ENCODE peak calls at places on chromosomes 16 and 17, in four cellular contexts. One of them, this sample, is unnamed.

GRCh38 chr17:61284174-61284573 is 115.5 kb upstream of the TBX2 start:
- DNase-seq in HepG2: no peak
- DNase-seq in A549: no peak
- DNase-seq in WTC11: no peak
- DNase-seq in this sample: no peak

GRCh38 chr17:77834170-77835115 is 124.1 kb upstream of the TNRC6C start:
- DNase-seq in A549: peak; percentile 99
- DNase-seq in HepG2: peak; percentile 20
- DNase-seq in WTC11: no peak
- DNase-seq in this sample: peak; percentile 96

GRCh38 chr17:58507123-58507634 is 7.3 kb downstream of the MTMR4 start:
- DNase-seq in WTC11: no peak
- DNase-seq in A549: no peak
- DNase-seq in HepG2: peak; percentile 78
- DNase-seq in this sample: no peak

GRCh38 chr17:51365090-51365489 is 104.7 kb downstream of the UTP18 start:
- DNase-seq in HepG2: no peak
- DNase-seq in WTC11: no peak
- DNase-seq in A549: no peak
- DNase-seq in this sample: no peak

GRCh38 chr17:70808596-70808995 is 639.3 kb downstream of the KCNJ2 start:
- DNase-seq in HepG2: no peak
- DNase-seq in A549: peak; percentile 3
- DNase-seq in WTC11: no peak
- DNase-seq in this sample: no peak

GRCh38 chr17:74738051-74738996 is 1.3 kb downstream of the RAB37 start:
- DNase-seq in WTC11: no peak
- DNase-seq in A549: no peak
- DNase-seq in HepG2: peak; percentile 82
- DNase-seq in this sample: no peak

GRCh38 chr17:64091116-64091515 is 38.8 kb downstream of the ERN1 start:
- DNase-seq in WTC11: no peak
- DNase-seq in A549: no peak
- DNase-seq in HepG2: no peak
- DNase-seq in this sample: no peak

GRCh38 chr17:616407-616806 is 98.2 kb downstream of the VPS53 start:
- DNase-seq in HepG2: no peak
- DNase-seq in A549: no peak
- DNase-seq in WTC11: no peak
- DNase-seq in this sample: no peak

GRCh38 chr17:2398655-2399571 is 1.9 kb downstream of the MNT start:
- DNase-seq in WTC11: peak; percentile 58
- DNase-seq in HepG2: peak; percentile 86
- DNase-seq in A549: peak; percentile 75
- DNase-seq in this sample: peak; percentile 71

GRCh38 chr16:14345512-14346115 is 274.5 kb downstream of the MRTFB start:
- DNase-seq in WTC11: no peak
- DNase-seq in A549: no peak
- DNase-seq in HepG2: peak; percentile 74
- DNase-seq in this sample: no peak

GRCh38 chr17:37797206-37797605 is 52.3 kb upstream of the HNF1B start:
- DNase-seq in HepG2: no peak
- DNase-seq in A549: no peak
- DNase-seq in WTC11: no peak
- DNase-seq in this sample: no peak

GRCh38 chr17:43900183-43900857 is 7.0 kb downstream of the MPP2 start:
- DNase-seq in A549: peak; percentile 100
- DNase-seq in WTC11: peak; percentile 93
- DNase-seq in HepG2: peak; percentile 63
- DNase-seq in this sample: peak; percentile 99

GRCh38 chr17:16381496-16381820 is 567 bp downstream of the UBB start:
- DNase-seq in WTC11: no peak
- DNase-seq in A549: no peak
- DNase-seq in HepG2: no peak
- DNase-seq in this sample: no peak

GRCh38 chr16:14307623-14308356 is 236.7 kb downstream of the MRTFB start:
- DNase-seq in A549: no peak
- DNase-seq in WTC11: no peak
- DNase-seq in HepG2: no peak
- DNase-seq in this sample: no peak

GRCh38 chr17:2815781-2816185 is 19.5 kb downstream of the RAP1GAP2 start:
- DNase-seq in A549: no peak
- DNase-seq in HepG2: no peak
- DNase-seq in WTC11: no peak
- DNase-seq in this sample: no peak

GRCh38 chr17:73357318-73357717 is 45.5 kb upstream of the CDC42EP4 start:
- DNase-seq in A549: no peak
- DNase-seq in HepG2: no peak
- DNase-seq in WTC11: no peak
- DNase-seq in this sample: no peak

GRCh38 chr17:76537288-76537577 is 276 bp downstream of the CYGB start:
- DNase-seq in A549: no peak
- DNase-seq in HepG2: no peak
- DNase-seq in WTC11: peak; percentile 44
- DNase-seq in this sample: no peak

GRCh38 chr16:80074329-80074728 is 466.5 kb upstream of the DYNLRB2 start:
- DNase-seq in A549: no peak
- DNase-seq in HepG2: no peak
- DNase-seq in WTC11: no peak
- DNase-seq in this sample: no peak

GRCh38 chr17:47847341-47848197 is 3.4 kb downstream of the SP6 start:
- DNase-seq in HepG2: no peak
- DNase-seq in WTC11: peak; percentile 77
- DNase-seq in A549: no peak
- DNase-seq in this sample: no peak

GRCh38 chr17:44501866-44502265 is 1.3 kb downstream of the GPATCH8 start:
- DNase-seq in HepG2: no peak
- DNase-seq in A549: no peak
- DNase-seq in WTC11: no peak
- DNase-seq in this sample: peak; percentile 13

GRCh38 chr17:58191259-58191896 is 1.1 kb upstream of the EPX start:
- DNase-seq in HepG2: no peak
- DNase-seq in A549: no peak
- DNase-seq in WTC11: no peak
- DNase-seq in this sample: no peak

GRCh38 chr17:75271955-75272847 is 1.2 kb upstream of the MIF4GD start:
- DNase-seq in WTC11: no peak
- DNase-seq in HepG2: no peak
- DNase-seq in A549: no peak
- DNase-seq in this sample: no peak

GRCh38 chr17:43998552-43998951 is 5.9 kb upstream of the NAGS start:
- DNase-seq in A549: no peak
- DNase-seq in HepG2: no peak
- DNase-seq in WTC11: no peak
- DNase-seq in this sample: no peak

GRCh38 chr16:3087243-3087791 is 11.8 kb downstream of the ZSCAN10 start:
- DNase-seq in A549: no peak
- DNase-seq in HepG2: no peak
- DNase-seq in WTC11: peak; percentile 50
- DNase-seq in this sample: peak; percentile 46

GRCh38 chr17:82003411-82004381 is 19.0 kb downstream of the CENPX start:
- DNase-seq in HepG2: peak; percentile 92
- DNase-seq in A549: peak; percentile 95
- DNase-seq in WTC11: no peak
- DNase-seq in this sample: no peak

DNA sequence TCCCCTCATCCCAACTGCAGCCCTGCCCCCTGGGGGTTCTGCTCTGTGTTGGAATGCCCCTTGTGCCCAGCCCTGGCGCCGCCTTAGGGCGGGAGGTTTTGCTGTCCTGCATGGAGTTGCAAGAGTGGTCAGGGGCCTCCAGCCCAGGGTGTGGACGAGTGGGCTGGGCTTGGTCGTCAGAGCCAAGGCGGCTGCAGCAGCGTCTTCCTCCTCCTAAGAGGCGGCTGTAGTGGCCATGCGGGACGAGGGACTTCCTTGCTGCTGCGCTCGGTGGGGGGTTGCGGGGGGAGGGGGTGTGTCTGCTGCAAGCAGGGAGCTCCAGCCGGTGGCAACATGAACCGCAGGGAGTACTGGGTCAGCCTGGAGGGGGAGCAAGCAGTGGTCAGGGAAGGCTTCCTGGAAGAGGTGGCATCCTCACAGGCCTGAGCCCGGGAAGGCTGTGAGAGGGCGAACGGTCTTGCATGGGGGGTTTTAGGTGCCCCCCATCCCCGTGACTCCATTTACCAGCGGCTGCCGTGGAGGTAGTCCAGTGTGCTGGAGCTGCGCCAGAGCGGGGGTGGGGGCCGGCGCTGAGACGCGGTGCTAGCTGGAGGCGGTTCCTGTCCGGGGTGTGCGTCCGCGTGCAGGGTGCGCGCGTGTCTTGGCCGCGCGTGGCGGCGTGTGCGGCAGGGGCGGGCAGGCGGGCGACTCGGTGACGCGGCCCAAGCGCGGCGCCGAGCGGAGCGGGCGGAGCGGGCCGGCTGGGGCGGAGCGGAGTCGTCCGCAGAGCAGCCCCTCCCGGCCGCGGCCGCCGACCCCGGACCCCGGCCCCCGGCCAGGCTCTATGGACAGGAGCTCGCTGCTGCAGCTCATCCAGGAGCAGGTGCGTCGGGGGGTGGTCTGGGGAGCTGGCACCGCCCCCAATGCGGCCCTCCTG is at the start of gene RHBDL1:
- DNase-seq in A549: no peak
- DNase-seq in HepG2: peak; percentile 26
- DNase-seq in WTC11: peak; percentile 60
- DNase-seq in this sample: peak; percentile 53
- TF ChIP-seq HMGXB4 in A549: no peak
- TF ChIP-seq HMGXB4 in HepG2: no peak
- TF ChIP-seq HMGXB4 in WTC11: peak; percentile 77
- TF ChIP-seq HMGXB4 in this sample: no peak

GRCh38 chr16:57809843-57810196 is 7.5 kb upstream of the KIFC3 start:
- DNase-seq in HepG2: no peak
- DNase-seq in WTC11: no peak
- DNase-seq in A549: no peak
- DNase-seq in this sample: no peak
- TF ChIP-seq HMGXB4 in HepG2: no peak
- TF ChIP-seq HMGXB4 in WTC11: no peak
- TF ChIP-seq HMGXB4 in A549: peak; percentile 75
- TF ChIP-seq HMGXB4 in this sample: no peak

GRCh38 chr16:4375717-4376116 is 4.1 kb downstream of the VASN start:
- DNase-seq in A549: no peak
- DNase-seq in HepG2: no peak
- DNase-seq in WTC11: no peak
- DNase-seq in this sample: no peak

GRCh38 chr16:4377573-4378146 is 6.0 kb downstream of the VASN start:
- DNase-seq in WTC11: no peak
- DNase-seq in HepG2: no peak
- DNase-seq in A549: no peak
- DNase-seq in this sample: no peak

GRCh38 chr16:4376820-4377572 is 5.3 kb downstream of the VASN start:
- DNase-seq in A549: no peak
- DNase-seq in WTC11: no peak
- DNase-seq in HepG2: no peak
- DNase-seq in this sample: no peak

GRCh38 chr16:4378202-4378666 is 6.6 kb downstream of the VASN start:
- DNase-seq in HepG2: no peak
- DNase-seq in WTC11: no peak
- DNase-seq in A549: no peak
- DNase-seq in this sample: no peak

DNA sequence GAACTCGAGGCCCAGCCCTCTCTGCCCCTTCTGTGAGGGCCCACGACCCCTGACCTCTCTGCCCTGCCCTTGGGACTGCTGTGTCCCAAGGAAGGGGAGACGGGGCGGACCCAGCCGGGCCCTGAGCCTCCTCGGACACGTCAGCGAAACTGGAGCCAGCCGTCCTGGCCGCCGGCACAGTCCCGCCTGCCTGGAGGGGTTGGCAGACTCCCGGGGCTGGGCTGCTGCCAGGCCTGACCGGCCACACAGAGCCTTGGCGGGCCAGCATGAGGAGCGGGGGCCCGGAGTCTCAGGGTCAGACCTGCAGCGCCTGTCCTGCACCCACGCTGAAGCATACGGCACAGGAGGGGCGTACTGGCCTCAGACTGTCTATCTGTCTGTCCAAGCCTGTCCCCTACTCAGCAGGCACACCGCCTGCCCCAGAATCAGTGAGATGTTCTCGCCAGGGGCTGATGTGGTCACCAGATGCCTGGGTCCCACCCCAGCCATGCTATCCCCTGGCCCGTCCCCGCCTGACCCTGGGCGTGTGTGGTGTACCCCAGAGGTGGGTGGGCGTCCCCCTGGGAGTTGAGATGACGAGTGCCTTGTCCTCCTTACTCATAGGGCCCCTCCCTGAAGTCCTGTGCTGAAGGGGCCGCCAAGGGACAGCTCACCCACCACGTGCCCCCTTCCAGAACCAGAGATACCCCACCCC is 4.6 kb downstream of the VASN start:
- DNase-seq in WTC11: peak; percentile 13
- DNase-seq in HepG2: no peak
- DNase-seq in A549: no peak
- DNase-seq in this sample: no peak
- TF ChIP-seq HMGXB4 in WTC11: no peak
- TF ChIP-seq HMGXB4 in HepG2: no peak
- TF ChIP-seq HMGXB4 in A549: no peak
- TF ChIP-seq HMGXB4 in this sample: no peak

GRCh38 chr17:68089881-68090280 is 54.3 kb downstream of the KPNA2 start:
- DNase-seq in A549: peak; percentile 42
- DNase-seq in WTC11: no peak
- DNase-seq in HepG2: peak; percentile 80
- DNase-seq in this sample: no peak
- TF ChIP-seq HMGXB4 in A549: no peak
- TF ChIP-seq HMGXB4 in WTC11: no peak
- TF ChIP-seq HMGXB4 in HepG2: no peak
- TF ChIP-seq HMGXB4 in this sample: no peak

DNA sequence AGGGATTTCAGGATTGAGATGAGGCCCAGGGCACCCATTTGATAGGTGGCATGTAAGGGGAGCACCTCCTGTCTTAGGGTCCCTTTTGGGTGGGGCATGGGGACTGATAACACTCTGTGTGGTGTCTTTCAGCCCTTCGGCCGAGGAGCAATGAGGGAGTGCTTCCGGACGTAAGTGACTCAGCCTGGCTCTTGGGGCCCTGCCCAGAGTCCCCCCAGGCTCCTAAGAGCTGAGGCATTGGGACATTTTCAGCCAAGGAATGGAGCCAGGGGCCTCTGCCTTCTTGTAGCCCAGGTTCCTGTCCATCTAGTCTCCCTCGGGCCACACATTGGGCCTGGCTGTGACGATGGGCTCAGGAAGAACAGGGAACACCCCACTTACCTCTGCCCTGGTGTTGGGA is 44.4 kb downstream of the EEF2K start:
- DNase-seq in WTC11: no peak
- DNase-seq in A549: no peak
- DNase-seq in HepG2: no peak
- DNase-seq in this sample: peak; percentile 48
- TF ChIP-seq HMGXB4 in WTC11: no peak
- TF ChIP-seq HMGXB4 in A549: no peak
- TF ChIP-seq HMGXB4 in HepG2: no peak
- TF ChIP-seq HMGXB4 in this sample: no peak